ENCODE peak calls at places on chromosome 13, in ten cellular contexts. A, S, R, I, K, L, V, T, B and C are unnamed samples.

GRCh38 chr13:110448677-110449076 is 112.8 kb downstream of the RAB20 start:
- DNase-seq in A (no peak), S (no peak), R (no peak), I (no peak), K (no peak), L (no peak), V (no peak), T (no peak), B (no peak), C (no peak)

GRCh38 chr13:76455960-76456359 is 430.2 kb downstream of the KCTD12 start:
- DNase-seq in A (no peak), S (no peak), R (no peak), I (no peak), K (no peak), L (no peak), V (no peak), T (no peak), B (peak; percentile 25), C (no peak)

GRCh38 chr13:42068886-42069285 is 20.4 kb downstream of the DGKH start:
- DNase-seq in A (no peak), S (no peak), R (no peak), I (peak; percentile 24), K (no peak), L (no peak), V (no peak), T (no peak), B (no peak), C (no peak)

GRCh38 chr13:26946675-26947342 is 186.2 kb upstream of the GPR12 start:
- DNase-seq in A (no peak), S (no peak), R (no peak), I (no peak), K (peak; percentile 75), L (no peak), V (no peak), T (no peak), B (peak; percentile 48), C (no peak)

GRCh38 chr13:67119481-67119883 is 110.7 kb downstream of the PCDH9 start:
- DNase-seq in A (no peak), S (no peak), R (no peak), I (no peak), K (no peak), L (no peak), V (no peak), T (no peak), B (no peak), C (no peak)

GRCh38 chr13:112759053-112759452 is 69.2 kb downstream of the ATP11A start:
- DNase-seq in A (no peak), S (no peak), R (no peak), I (no peak), K (no peak), L (no peak), V (no peak), T (no peak), B (no peak), C (peak; percentile 27)

GRCh38 chr13:36421447-36421846 is 10.8 kb upstream of the CCNA1 start:
- DNase-seq in A (no peak), S (no peak), R (no peak), I (no peak), K (no peak), L (no peak), V (no peak), T (no peak), B (no peak), C (no peak)

GRCh38 chr13:79423801-79424642 is 18.0 kb upstream of the RBM26 start:
- DNase-seq in A (no peak), S (no peak), R (no peak), I (no peak), K (peak; percentile 56), L (no peak), V (no peak), T (no peak), B (peak; percentile 65), C (no peak)

GRCh38 chr13:97395437-97396136 is 38.4 kb upstream of the RAP2A start:
- DNase-seq in A (no peak), S (no peak), R (no peak), I (no peak), K (no peak), L (no peak), V (no peak), T (no peak), B (no peak), C (no peak)

GRCh38 chr13:101398191-101398590 is 18.1 kb downstream of the NALCN start:
- DNase-seq in A (no peak), S (no peak), R (no peak), I (no peak), K (no peak), L (no peak), V (no peak), T (no peak), B (no peak), C (no peak)

GRCh38 chr13:33205804-33206221 is 79.7 kb downstream of the STARD13 start:
- DNase-seq in A (no peak), S (no peak), R (peak; percentile 48), I (no peak), K (no peak), L (no peak), V (no peak), T (peak; percentile 39), B (peak; percentile 90), C (no peak)

GRCh38 chr13:102845630-102846260 is at the start of gene ERCC5:
- DNase-seq in A (peak; percentile 84), S (peak; percentile 96), R (peak; percentile 93), I (peak; percentile 91), K (peak; percentile 94), L (peak; percentile 96), V (peak; percentile 97), T (peak; percentile 96), B (peak; percentile 97), C (peak; percentile 97)

GRCh38 chr13:40779796-40780285 is 8.9 kb upstream of the MRPS31 start:
- DNase-seq in A (no peak), S (no peak), R (no peak), I (no peak), K (no peak), L (no peak), V (no peak), T (no peak), B (no peak), C (no peak)

GRCh38 chr13:40777957-40778235 is 6.9 kb upstream of the MRPS31 start:
- DNase-seq in A (no peak), S (no peak), R (no peak), I (no peak), K (no peak), L (no peak), V (no peak), T (no peak), B (no peak), C (no peak)

GRCh38 chr13:40780822-40781401 is 8.5 kb upstream of the SLC25A15 start:
- DNase-seq in A (no peak), S (peak; percentile 58), R (no peak), I (no peak), K (no peak), L (no peak), V (peak; percentile 41), T (no peak), B (peak; percentile 49), C (no peak)

GRCh38 chr13:40777166-40777956 is 6.4 kb upstream of the MRPS31 start:
- DNase-seq in A (no peak), S (peak; percentile 79), R (no peak), I (no peak), K (peak; percentile 71), L (no peak), V (peak; percentile 76), T (peak; percentile 47), B (peak; percentile 75), C (no peak)

DNA sequence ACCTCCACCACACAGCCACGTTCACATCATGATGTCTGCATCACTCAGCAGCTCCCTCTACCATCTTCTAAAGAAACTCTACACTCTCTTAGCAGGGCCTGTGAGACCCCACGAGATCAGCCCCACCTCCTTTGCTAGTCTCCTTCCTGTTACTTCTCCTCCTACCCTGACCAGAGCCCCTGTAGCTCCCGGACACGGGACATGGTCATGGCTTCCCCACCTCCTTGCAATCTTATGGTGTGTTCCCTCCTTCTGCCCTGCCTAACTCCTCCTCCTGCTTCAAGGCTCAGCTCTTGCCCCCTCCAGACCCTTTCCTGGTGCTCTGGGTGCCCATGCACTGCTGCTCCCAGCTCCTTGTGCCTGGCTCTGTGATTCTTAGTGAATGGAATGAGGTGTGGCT is 8.1 kb upstream of the MRPS31 start:
- DNase-seq in A (no peak), S (peak; percentile 58), R (no peak), I (no peak), K (no peak), L (no peak), V (no peak), T (no peak), B (no peak), C (no peak)
- H3K4me1 ChIP-seq in A (no peaks in the 10 kb centered on the region), S (no peaks in the 10 kb centered on the region), R (no peaks in the 10 kb centered on the region), I (no peaks in the 10 kb centered on the region), K (no peaks in the 10 kb centered on the region), L (peaks cover 12% of the 10 kb centered on the region), V (peaks cover 7% of the 10 kb centered on the region), T (no peaks in the 10 kb centered on the region), B (peaks cover 6% of the 10 kb centered on the region), C (no peaks in the 10 kb centered on the region)

GRCh38 chr13:80655778-80656518 is 315.0 kb upstream of the SPRY2 start:
- DNase-seq in A (no peak), S (peak; percentile 56), R (no peak), I (no peak), K (no peak), L (no peak), V (no peak), T (no peak), B (no peak), C (no peak)

GRCh38 chr13:80658705-80659104 is 317.8 kb upstream of the SPRY2 start:
- DNase-seq in A (no peak), S (no peak), R (no peak), I (no peak), K (no peak), L (no peak), V (no peak), T (no peak), B (no peak), C (no peak)

GRCh38 chr13:80649274-80649673 is 308.3 kb upstream of the SPRY2 start:
- DNase-seq in A (no peak), S (no peak), R (no peak), I (no peak), K (no peak), L (no peak), V (no peak), T (no peak), B (no peak), C (no peak)

GRCh38 chr13:80654638-80655249 is 313.8 kb upstream of the SPRY2 start:
- DNase-seq in A (no peak), S (peak; percentile 44), R (peak; percentile 4), I (no peak), K (no peak), L (no peak), V (no peak), T (no peak), B (no peak), C (no peak)
- H3K4me3 ChIP-seq in A (peak overlapping the region; percentile 44), S (no peak overlapping the region), R (peak overlapping the region; percentile 34), I (no peak overlapping the region), K (no peak overlapping the region), L (peak overlapping the region; percentile 17), V (no peak overlapping the region), T (peak overlapping the region; percentile 42), B (no peak overlapping the region), C (no peak overlapping the region)

GRCh38 chr13:114017028-114017630 is 43.3 kb upstream of the C13orf46 start:
- DNase-seq in A (no peak), S (peak; percentile 82), R (no peak), I (no peak), K (no peak), L (no peak), V (no peak), T (no peak), B (no peak), C (peak; percentile 16)
- TF ChIP-seq CTCF in A (no peak), S (peak; percentile 70), R (no peak), I (no peak), K (peak; percentile 45), L (no peak), V (no peak), T (no peak), B (peak; percentile 14), C (no peak)

GRCh38 chr13:34675626-34676025 is 266.4 kb upstream of the NBEA start:
- DNase-seq in A (no peak), S (no peak), R (no peak), I (no peak), K (no peak), L (no peak), V (no peak), T (no peak), B (no peak), C (no peak)
- H3K4me1 ChIP-seq in A (no peaks in the 10 kb centered on the region), S (no peaks in the 10 kb centered on the region), R (no peaks in the 10 kb centered on the region), I (no peaks in the 10 kb centered on the region), K (no peaks in the 10 kb centered on the region), L (no peaks in the 10 kb centered on the region), V (no peaks in the 10 kb centered on the region), T (no peaks in the 10 kb centered on the region), B (no peaks in the 10 kb centered on the region), C (peaks cover under 1% of the 10 kb centered on the region)